ENCODE peak calls at places on chromosome 13, in seven cellular contexts. F is transverse colon, C is fibroblast of lung, K is PC-3, G is lung, N is adrenal gland, J is SK-N-SH. Y is an unnamed sample.
A peak's percentile ranks its signal among the peaks of the same experiment; 100 is the strongest.

GRCh38 chr13:104106705-104107393 is 1040.6 kb upstream of the SLC10A2 start:
- DNase-seq in G (no peak), C (peak; percentile 75), J (no peak), F (no peak), N (no peak), K (peak; percentile 57), Y (peak; percentile 29)

GRCh38 chr13:94559201-94559795 is 36.7 kb downstream of the TGDS start:
- DNase-seq in G (no peak), F (no peak), K (no peak), J (no peak), N (no peak), C (no peak), Y (no peak)

GRCh38 chr13:39451301-39451700 is 151.7 kb downstream of the LHFPL6 start:
- DNase-seq in J (no peak), K (no peak), N (peak; percentile 29), F (no peak), C (peak; percentile 43), G (no peak), Y (no peak)

GRCh38 chr13:99290890-99291289 is 16.3 kb downstream of the GPR183 start:
- DNase-seq in K (no peak), N (no peak), F (no peak), C (no peak), J (no peak), G (no peak), Y (no peak)

GRCh38 chr13:44243198-44243852 is 130.3 kb upstream of the SERP2 start:
- DNase-seq in N (peak; percentile 85), G (no peak), K (peak; percentile 59), J (peak; percentile 28), F (peak; percentile 50), C (peak; percentile 96), Y (peak; percentile 62)

GRCh38 chr13:21987793-21988192 is 316.9 kb downstream of the FGF9 start:
- DNase-seq in K (no peak), J (no peak), N (no peak), G (no peak), F (no peak), C (no peak), Y (no peak)

GRCh38 chr13:83975668-83976165 is 93.4 kb upstream of the SLITRK1 start:
- DNase-seq in F (no peak), C (no peak), G (no peak), J (no peak), N (no peak), K (no peak), Y (no peak)

GRCh38 chr13:90545070-90545840 is 802.2 kb upstream of the MIR17HG start:
- DNase-seq in C (peak; percentile 13), K (peak; percentile 39), F (no peak), G (no peak), J (no peak), N (peak; percentile 22), Y (no peak)

GRCh38 chr13:64643066-64643465 is 2587.1 kb downstream of the PCDH9 start:
- DNase-seq in G (no peak), C (no peak), J (no peak), K (no peak), N (no peak), F (no peak), Y (no peak)

GRCh38 chr13:26718872-26719271 is 41.7 kb downstream of the GPR12 start:
- DNase-seq in N (no peak), J (no peak), F (no peak), C (no peak), K (no peak), G (no peak), Y (no peak)

GRCh38 chr13:77696006-77696862 is 1.3 kb upstream of the SLAIN1 start:
- DNase-seq in C (peak; percentile 7), F (no peak), J (peak; percentile 45), N (peak; percentile 20), K (peak; percentile 47), G (no peak), Y (no peak)

GRCh38 chr13:99774644-99775043 is 196.9 kb downstream of the ZIC5 start:
- DNase-seq in J (no peak), K (no peak), F (no peak), G (no peak), N (no peak), C (peak; percentile 1), Y (no peak)

GRCh38 chr13:75760182-75760981 is 124.3 kb downstream of the LMO7 start:
- DNase-seq in F (peak; percentile 79), C (peak; percentile 26), J (no peak), K (peak; percentile 76), N (no peak), G (peak; percentile 77), Y (no peak)

GRCh38 chr13:79859756-79860155 is 378.8 kb downstream of the NDFIP2 start:
- DNase-seq in C (no peak), G (no peak), J (no peak), K (no peak), N (no peak), F (no peak), Y (no peak)

GRCh38 chr13:36323951-36324566 is 22.1 kb downstream of the SPART start:
- DNase-seq in C (peak; percentile 60), N (no peak), K (peak; percentile 76), J (no peak), F (no peak), G (no peak), Y (no peak)

GRCh38 chr13:31896427-31896826 is 135.1 kb upstream of the FRY start:
- DNase-seq in C (peak; percentile 77), K (no peak), F (no peak), G (no peak), N (no peak), J (no peak), Y (no peak)

GRCh38 chr13:85864963-85865530 is 65.8 kb upstream of the SLITRK6 start:
- DNase-seq in J (peak; percentile 22), K (peak; percentile 52), N (no peak), C (peak; percentile 3), F (no peak), G (no peak), Y (peak; percentile 67)

GRCh38 chr13:92804346-92804745 is 422.3 kb upstream of the GPC6 start:
- DNase-seq in G (no peak), N (no peak), F (no peak), C (peak; percentile 86), K (peak; percentile 51), J (no peak), Y (no peak)

GRCh38 chr13:56909896-56910600 is 230.7 kb upstream of the PRR20A start:
- DNase-seq in F (no peak), C (no peak), N (no peak), K (no peak), G (no peak), J (no peak), Y (no peak)

DNA sequence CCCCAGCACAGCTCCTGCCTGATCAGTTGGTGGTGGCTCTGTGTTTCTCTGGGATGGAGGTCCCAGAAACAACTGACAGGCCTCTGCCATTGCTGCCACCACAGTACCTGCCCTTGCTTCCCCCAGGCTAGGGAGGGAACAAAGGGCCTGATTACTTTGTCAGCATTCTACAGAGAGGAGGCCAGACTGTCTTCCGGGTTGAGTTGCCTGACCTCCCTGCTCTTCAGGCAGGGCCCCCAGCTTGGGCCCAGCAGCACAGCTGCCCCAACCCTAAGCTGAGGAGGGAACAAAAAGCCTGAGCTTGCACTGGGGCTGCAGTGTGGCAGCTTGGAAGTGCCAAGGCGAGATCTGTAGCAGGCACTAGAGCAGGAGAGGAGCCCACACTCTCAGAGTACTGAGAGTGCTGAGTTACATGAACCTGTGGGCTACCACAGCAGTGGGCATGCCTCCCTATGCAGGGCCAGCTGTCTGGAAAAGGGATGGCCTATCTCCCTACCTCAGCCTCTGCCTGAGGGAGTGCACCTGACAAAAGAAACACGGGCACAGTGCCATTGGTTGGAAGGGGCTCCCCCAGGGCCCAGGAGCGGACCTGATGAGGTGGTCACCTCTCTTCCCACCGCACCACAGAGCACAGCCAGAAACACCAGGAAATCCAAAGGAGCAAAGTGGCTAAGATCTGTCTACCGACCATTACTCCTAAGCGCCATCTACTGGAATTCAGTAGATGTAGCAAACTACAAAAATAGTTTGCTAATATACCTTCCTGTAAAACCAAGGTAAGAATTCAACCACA is 24.4 kb downstream of the SLC25A15 start:
- DNase-seq in K (peak; percentile 53), G (no peak), J (peak; percentile 27), N (no peak), C (peak; percentile 12), F (no peak), Y (peak; percentile 8)
- TF ChIP-seq CTCF in K (peak; percentile 71), G (no peak), J (peak; percentile 48), N (peak; percentile 23), C (peak; percentile 67), F (peak; percentile 53), Y (peak; percentile 21)

GRCh38 chr13:18959996-18960395 is 221.6 kb downstream of the TUBA3C start:
- DNase-seq in J (no peak), F (no peak), K (no peak), C (no peak), G (no peak), N (no peak), Y (no peak)
- H3K9me3 ChIP-seq in J (no peaks in the 10 kb centered on the region), F (peaks cover 10% of the 10 kb centered on the region), K (peaks cover 9% of the 10 kb centered on the region), C (no peaks in the 10 kb centered on the region), G (no peaks in the 10 kb centered on the region), N (no peaks in the 10 kb centered on the region), Y (peaks cover 13% of the 10 kb centered on the region)

GRCh38 chr13:59340581-59340980 is 823.1 kb downstream of the DIAPH3 start:
- DNase-seq in N (no peak), J (no peak), G (no peak), K (no peak), C (no peak), F (no peak), Y (no peak)

GRCh38 chr13:59343132-59343531 is 820.6 kb downstream of the DIAPH3 start:
- DNase-seq in C (no peak), K (no peak), G (no peak), N (no peak), F (no peak), J (no peak), Y (no peak)

GRCh38 chr13:59337070-59337469 is 826.7 kb downstream of the DIAPH3 start:
- DNase-seq in G (no peak), N (no peak), F (no peak), K (no peak), C (no peak), J (no peak), Y (no peak)

GRCh38 chr13:59342396-59342795 is 821.3 kb downstream of the DIAPH3 start:
- DNase-seq in C (no peak), F (no peak), J (no peak), K (no peak), G (no peak), N (no peak), Y (no peak)

DNA sequence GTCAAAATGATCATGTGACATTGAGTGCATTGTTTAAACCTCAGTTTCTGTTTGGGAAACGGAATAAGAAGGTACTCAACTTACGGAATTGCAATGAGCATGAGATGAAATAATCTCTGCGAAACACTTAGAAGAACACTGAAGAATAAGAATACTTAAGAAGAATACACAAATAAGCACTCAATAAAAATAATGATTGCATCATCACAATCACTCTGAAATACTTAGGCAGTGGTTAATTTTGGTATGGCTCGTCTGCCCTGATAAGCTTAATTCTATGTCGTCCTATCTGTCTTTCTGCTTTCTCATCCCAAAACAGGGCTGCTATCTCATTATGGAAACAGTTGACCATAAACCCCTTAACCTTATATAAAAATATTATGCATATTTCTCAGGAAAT is 823.6 kb downstream of the DIAPH3 start:
- DNase-seq in N (no peak), J (no peak), K (no peak), C (no peak), F (no peak), G (no peak), Y (no peak)
- H3K27ac ChIP-seq in N (no peak overlapping the region), J (no peak overlapping the region), K (no peak overlapping the region), C (no peak overlapping the region), F (no peak overlapping the region), G (no peak overlapping the region), Y (no peak overlapping the region)

DNA sequence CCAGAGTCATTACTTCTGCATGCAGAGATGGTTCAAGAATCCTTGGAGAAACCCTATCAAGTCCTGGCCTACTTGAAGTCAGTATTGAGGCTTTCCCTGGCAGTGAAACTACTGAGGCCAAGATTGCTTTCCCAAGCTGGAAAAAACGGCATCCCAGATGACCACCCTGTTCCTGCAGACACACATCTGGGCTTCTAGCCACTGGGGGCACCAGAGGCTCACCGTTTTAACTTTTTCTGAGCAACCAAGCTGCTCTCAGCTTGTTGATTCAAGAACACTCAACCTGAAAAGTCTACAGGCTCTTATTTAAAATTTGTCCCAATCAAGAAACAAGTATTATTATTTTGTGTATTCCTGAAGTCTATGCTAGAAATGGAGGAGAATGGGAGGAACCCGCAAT is 66.6 kb downstream of the SPRYD7 start:
- DNase-seq in C (peak; percentile 20), F (no peak), N (no peak), K (peak; percentile 15), J (peak; percentile 43), G (no peak), Y (peak; percentile 9)
- TF ChIP-seq CTCF in C (peak; percentile 31), F (peak; percentile 17), N (no peak), K (peak; percentile 30), J (peak; percentile 44), G (no peak), Y (peak; percentile 31)

Y was measured in WERI-Rb-1.